ENCODE peak calls at places on chromosomes 6 and 20, in five cellular contexts. G is tibial nerve, B is heart right ventricle, S is spleen, U is pancreas. A is an unnamed sample.

GRCh38 chr20:58327211-58327610 is 17.7 kb downstream of the RAB22A start:
- DNase-seq in G (no peak), B (no peak), S (no peak), U (no peak), A (no peak)

GRCh38 chr20:57440678-57441509 is 49.7 kb downstream of the RBM38 start:
- DNase-seq in G (peak; percentile 40), B (peak; percentile 85), S (peak; percentile 86), U (peak; percentile 77), A (no peak)

GRCh38 chr6:158020272-158020711 is 38.6 kb downstream of the SYNJ2 start:
- DNase-seq in G (no peak), B (no peak), S (peak; percentile 35), U (no peak), A (no peak)

GRCh38 chr20:2402271-2402980 is 21.7 kb downstream of the TGM6 start:
- DNase-seq in G (no peak), B (no peak), S (no peak), U (no peak), A (no peak)

GRCh38 chr20:37542281-37542680 is 14.6 kb upstream of the BLCAP start:
- DNase-seq in G (no peak), B (no peak), S (no peak), U (no peak), A (no peak)

GRCh38 chr6:71913431-71913830 is 27.1 kb downstream of the RIMS1 start:
- DNase-seq in G (no peak), B (no peak), S (no peak), U (no peak), A (no peak)

GRCh38 chr6:79076160-79076559 is 1.9 kb downstream of the PHIP start:
- DNase-seq in G (no peak), B (no peak), S (no peak), U (no peak), A (no peak)

GRCh38 chr20:58538752-58539151 is 23.6 kb upstream of the APCDD1L start:
- DNase-seq in G (no peak), B (no peak), S (no peak), U (no peak), A (no peak)

GRCh38 chr20:31712112-31712553 is 10.5 kb downstream of the BCL2L1 start:
- DNase-seq in G (no peak), B (peak; percentile 81), S (peak; percentile 16), U (peak; percentile 52), A (no peak)

GRCh38 chr20:46898433-46898832 is 3.8 kb downstream of the EYA2 start:
- DNase-seq in G (no peak), B (no peak), S (no peak), U (no peak), A (no peak)

GRCh38 chr6:159916237-159916636 is 25.4 kb downstream of the MAS1 start:
- DNase-seq in G (no peak), B (no peak), S (no peak), U (no peak), A (no peak)

GRCh38 chr6:140979642-140980091 is 1153.1 kb upstream of the GJE1 start:
- DNase-seq in G (peak; percentile 14), B (peak; percentile 8), S (no peak), U (peak; percentile 7), A (no peak)

GRCh38 chr6:33824461-33825154 is 20.8 kb upstream of the MLN start:
- DNase-seq in G (no peak), B (peak; percentile 19), S (no peak), U (no peak), A (no peak)

GRCh38 chr6:56889492-56889891 is 65.4 kb upstream of the BEND6 start:
- DNase-seq in G (no peak), B (no peak), S (no peak), U (no peak), A (no peak)

GRCh38 chr6:136408205-136408604 is 118.6 kb upstream of the BCLAF1 start:
- DNase-seq in G (no peak), B (no peak), S (no peak), U (no peak), A (no peak)

GRCh38 chr20:24969203-24970029 is 20.3 kb downstream of the CST7 start:
- DNase-seq in G (no peak), B (no peak), S (peak; percentile 62), U (no peak), A (no peak)

GRCh38 chr6:1404713-1405098 is 15.3 kb downstream of the FOXF2 start:
- DNase-seq in G (no peak), B (no peak), S (no peak), U (no peak), A (no peak)

GRCh38 chr6:1404066-1404712 is 14.8 kb downstream of the FOXF2 start:
- DNase-seq in G (no peak), B (no peak), S (no peak), U (no peak), A (no peak)

GRCh38 chr6:1400126-1400850 is 10.9 kb downstream of the FOXF2 start:
- DNase-seq in G (no peak), B (no peak), S (no peak), U (no peak), A (no peak)

GRCh38 chr6:1402868-1403267 is 13.5 kb downstream of the FOXF2 start:
- DNase-seq in G (no peak), B (no peak), S (no peak), U (no peak), A (no peak)

DNA sequence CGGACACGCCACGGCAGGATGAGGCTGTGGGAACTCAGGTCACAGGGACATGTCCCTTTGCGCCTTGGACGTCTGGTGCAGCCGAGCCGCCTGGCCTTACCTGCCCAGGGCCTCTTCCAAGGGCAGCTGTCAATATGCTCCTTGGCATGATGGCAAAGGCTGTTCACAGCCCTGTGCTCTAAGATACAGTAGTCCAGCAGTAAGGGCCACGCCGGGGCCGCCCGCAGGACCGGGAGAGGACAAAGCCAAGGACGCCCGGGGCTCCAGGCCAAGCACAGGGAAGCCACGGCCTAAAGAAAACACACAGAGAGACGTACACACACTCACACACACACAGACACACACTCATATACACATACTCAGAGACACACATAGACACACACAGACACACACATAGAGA is 13.0 kb downstream of the FOXF2 start:
- DNase-seq in G (no peak), B (no peak), S (no peak), U (no peak), A (no peak)
- H3K27ac ChIP-seq in G (no peak overlapping the region), B (no peak overlapping the region), S (no peak overlapping the region), U (no peak overlapping the region), A (no peak overlapping the region)

DNA sequence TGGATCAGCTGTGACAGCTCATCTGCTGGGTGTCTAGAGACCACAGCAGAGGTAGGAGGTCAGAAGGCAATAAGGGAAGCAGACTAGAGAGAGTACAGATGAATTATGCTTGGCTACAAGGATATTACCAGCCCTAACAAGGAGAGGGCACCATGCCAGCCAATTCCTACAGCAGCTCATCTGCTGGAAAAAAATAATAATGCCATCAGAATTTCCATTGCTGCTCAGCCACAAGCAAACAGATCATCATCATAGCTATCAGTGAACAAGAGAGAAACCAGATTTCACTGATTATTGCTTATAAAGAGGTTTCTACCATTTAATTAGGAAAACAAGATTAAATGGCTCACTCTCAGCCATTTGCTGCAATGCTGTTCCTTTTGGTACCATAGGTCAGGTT is 66.5 kb downstream of the PSMG4 start:
- DNase-seq in G (no peak), B (no peak), S (no peak), U (no peak), A (no peak)
- H3K4me1 ChIP-seq in G (peaks cover 7% of the 10 kb centered on the region), B (peaks cover 11% of the 10 kb centered on the region), S (no peaks in the 10 kb centered on the region), U (peaks cover 7% of the 10 kb centered on the region), A (no peaks in the 10 kb centered on the region)

GRCh38 chr6:45375449-45375848 is 2.3 kb downstream of the SUPT3H start:
- DNase-seq in G (no peak), B (no peak), S (no peak), U (no peak), A (no peak)

GRCh38 chr6:45376310-45377040 is 1.3 kb downstream of the SUPT3H start:
- DNase-seq in G (no peak), B (no peak), S (no peak), U (no peak), A (no peak)

GRCh38 chr6:45377555-45378323 is at the start of gene SUPT3H:
- DNase-seq in G (peak; percentile 76), B (peak; percentile 88), S (peak; percentile 98), U (peak; percentile 92), A (peak; percentile 79)

GRCh38 chr6:45378324-45378926 is 691 bp upstream of the SUPT3H start:
- DNase-seq in G (no peak), B (peak; percentile 39), S (peak; percentile 85), U (no peak), A (no peak)

GRCh38 chr6:45377041-45377554 is 636 bp downstream of the SUPT3H start:
- DNase-seq in G (peak; percentile 49), B (no peak), S (no peak), U (no peak), A (no peak)
- H3K4me3 ChIP-seq in G (peak overlapping the region; percentile 92), B (peak overlapping the region; percentile 66), S (peak overlapping the region; percentile 75), U (peak overlapping the region; percentile 64), A (peak overlapping the region; percentile 90)

GRCh38 chr6:104207635-104208034 is 652.1 kb downstream of the HACE1 start:
- DNase-seq in G (no peak), B (no peak), S (no peak), U (no peak), A (no peak)

GRCh38 chr6:104218132-104218531 is 641.6 kb downstream of the HACE1 start:
- DNase-seq in G (no peak), B (no peak), S (no peak), U (no peak), A (no peak)

DNA sequence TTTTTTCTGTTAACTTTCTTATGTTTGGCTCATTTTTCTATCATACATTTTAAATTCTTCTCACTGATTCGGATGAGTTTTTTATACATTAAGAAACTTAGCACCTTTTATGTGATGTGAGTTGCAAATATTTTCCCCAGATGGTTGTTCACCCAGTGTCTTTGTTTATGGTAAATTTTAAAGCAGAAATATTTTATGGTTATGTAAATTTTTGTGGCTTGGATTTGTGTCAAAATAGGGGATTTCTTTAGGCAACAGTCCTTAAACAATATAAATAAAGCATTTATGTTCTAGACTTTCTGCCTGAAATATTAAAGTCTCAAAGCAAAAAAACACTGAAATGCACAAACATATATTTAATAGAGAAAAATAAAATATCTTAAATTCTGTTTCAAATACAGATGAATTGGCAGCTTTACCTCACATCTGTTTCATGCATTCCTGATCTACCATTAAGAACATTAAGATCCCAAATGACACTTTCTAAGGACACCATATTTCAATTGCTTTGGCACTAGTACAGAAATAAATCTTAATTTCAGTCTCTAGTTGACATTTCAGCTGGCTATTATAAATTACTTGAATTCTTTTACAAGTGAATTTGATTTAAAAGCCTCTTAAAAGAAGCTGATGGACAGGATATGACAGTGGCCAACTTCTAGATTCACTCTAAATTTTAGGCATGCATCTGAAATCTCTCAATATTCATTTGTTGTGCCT is 646.6 kb downstream of the HACE1 start:
- DNase-seq in G (no peak), B (no peak), S (no peak), U (no peak), A (no peak)
- H3K27ac ChIP-seq in G (no peak overlapping the region), B (no peak overlapping the region), S (no peak overlapping the region), U (no peak overlapping the region), A (no peak overlapping the region)

A was measured in CD8-positive, alpha-beta T cell.